ENCODE peak calls at places on chromosomes 1 and 21, in ten cellular contexts. One of them, this sample, is unnamed.

GRCh38 chr1:73065585-73065984 is 783.2 kb upstream of the NEGR1 start:
- DNase-seq in H1: no peak
- DNase-seq in left ventricle myocardium inferior: no peak
- DNase-seq in esophagus squamous epithelium: no peak
- DNase-seq in prostate gland: peak; percentile 7
- DNase-seq in H9: peak; percentile 54
- DNase-seq in GM23338: peak; percentile 73
- DNase-seq in keratinocyte: no peak
- DNase-seq in endodermal cell: peak; percentile 56
- DNase-seq in uterus: no peak
- DNase-seq in this sample: no peak

GRCh38 chr1:182707116-182707515 is 22.7 kb upstream of the RGS8 start:
- DNase-seq in esophagus squamous epithelium: no peak
- DNase-seq in prostate gland: peak; percentile 74
- DNase-seq in keratinocyte: no peak
- DNase-seq in uterus: no peak
- DNase-seq in GM23338: no peak
- DNase-seq in left ventricle myocardium inferior: peak; percentile 51
- DNase-seq in endodermal cell: no peak
- DNase-seq in H9: no peak
- DNase-seq in H1: no peak
- DNase-seq in this sample: no peak

GRCh38 chr1:58003059-58003458 is 543.5 kb downstream of the OMA1 start:
- DNase-seq in uterus: no peak
- DNase-seq in H1: no peak
- DNase-seq in keratinocyte: no peak
- DNase-seq in esophagus squamous epithelium: no peak
- DNase-seq in prostate gland: no peak
- DNase-seq in endodermal cell: no peak
- DNase-seq in H9: no peak
- DNase-seq in GM23338: peak; percentile 67
- DNase-seq in left ventricle myocardium inferior: no peak
- DNase-seq in this sample: no peak

GRCh38 chr1:203033917-203034316 is 7.6 kb downstream of the PPFIA4 start:
- DNase-seq in H1: no peak
- DNase-seq in uterus: no peak
- DNase-seq in esophagus squamous epithelium: no peak
- DNase-seq in left ventricle myocardium inferior: no peak
- DNase-seq in GM23338: no peak
- DNase-seq in keratinocyte: no peak
- DNase-seq in H9: no peak
- DNase-seq in prostate gland: no peak
- DNase-seq in endodermal cell: peak; percentile 25
- DNase-seq in this sample: no peak

GRCh38 chr1:234866007-234866866 is 256.3 kb upstream of the IRF2BP2 start:
- DNase-seq in H9: no peak
- DNase-seq in keratinocyte: no peak
- DNase-seq in H1: no peak
- DNase-seq in esophagus squamous epithelium: no peak
- DNase-seq in prostate gland: no peak
- DNase-seq in uterus: peak; percentile 71
- DNase-seq in GM23338: no peak
- DNase-seq in endodermal cell: peak; percentile 42
- DNase-seq in left ventricle myocardium inferior: no peak
- DNase-seq in this sample: peak; percentile 62

GRCh38 chr1:9846611-9847171 is 22.9 kb upstream of the CLSTN1 start:
- DNase-seq in keratinocyte: no peak
- DNase-seq in H9: peak; percentile 31
- DNase-seq in esophagus squamous epithelium: no peak
- DNase-seq in uterus: no peak
- DNase-seq in GM23338: no peak
- DNase-seq in H1: no peak
- DNase-seq in endodermal cell: peak; percentile 60
- DNase-seq in left ventricle myocardium inferior: no peak
- DNase-seq in prostate gland: no peak
- DNase-seq in this sample: no peak

GRCh38 chr1:9044241-9044640 is 18.0 kb upstream of the SLC2A7 start:
- DNase-seq in H9: no peak
- DNase-seq in endodermal cell: no peak
- DNase-seq in uterus: no peak
- DNase-seq in GM23338: no peak
- DNase-seq in H1: no peak
- DNase-seq in keratinocyte: no peak
- DNase-seq in prostate gland: no peak
- DNase-seq in left ventricle myocardium inferior: no peak
- DNase-seq in esophagus squamous epithelium: no peak
- DNase-seq in this sample: no peak

GRCh38 chr21:15140321-15141019 is 75.7 kb upstream of the NRIP1 start:
- DNase-seq in H9: no peak
- DNase-seq in left ventricle myocardium inferior: no peak
- DNase-seq in GM23338: no peak
- DNase-seq in keratinocyte: no peak
- DNase-seq in esophagus squamous epithelium: no peak
- DNase-seq in prostate gland: no peak
- DNase-seq in endodermal cell: peak; percentile 47
- DNase-seq in H1: no peak
- DNase-seq in uterus: no peak
- DNase-seq in this sample: no peak

GRCh38 chr1:20446796-20447195 is 39.2 kb downstream of the CAMK2N1 start:
- DNase-seq in esophagus squamous epithelium: no peak
- DNase-seq in prostate gland: no peak
- DNase-seq in uterus: no peak
- DNase-seq in keratinocyte: no peak
- DNase-seq in endodermal cell: no peak
- DNase-seq in left ventricle myocardium inferior: no peak
- DNase-seq in H9: no peak
- DNase-seq in H1: no peak
- DNase-seq in GM23338: no peak
- DNase-seq in this sample: no peak

GRCh38 chr21:45535341-45536081 is 6.7 kb downstream of the SLC19A1 start:
- DNase-seq in endodermal cell: peak; percentile 51
- DNase-seq in H9: no peak
- DNase-seq in esophagus squamous epithelium: no peak
- DNase-seq in H1: peak; percentile 41
- DNase-seq in GM23338: no peak
- DNase-seq in uterus: peak; percentile 14
- DNase-seq in keratinocyte: no peak
- DNase-seq in prostate gland: no peak
- DNase-seq in left ventricle myocardium inferior: peak; percentile 24
- DNase-seq in this sample: peak; percentile 17

GRCh38 chr1:152167835-152168534 is 9.0 kb upstream of the RPTN start:
- DNase-seq in H9: no peak
- DNase-seq in prostate gland: peak; percentile 76
- DNase-seq in endodermal cell: no peak
- DNase-seq in esophagus squamous epithelium: no peak
- DNase-seq in GM23338: no peak
- DNase-seq in uterus: no peak
- DNase-seq in H1: no peak
- DNase-seq in keratinocyte: peak; percentile 97
- DNase-seq in left ventricle myocardium inferior: no peak
- DNase-seq in this sample: no peak

GRCh38 chr1:17250601-17251000 is 1.7 kb downstream of the PADI3 start:
- DNase-seq in H9: no peak
- DNase-seq in esophagus squamous epithelium: no peak
- DNase-seq in keratinocyte: peak; percentile 79
- DNase-seq in prostate gland: peak; percentile 30
- DNase-seq in endodermal cell: no peak
- DNase-seq in H1: no peak
- DNase-seq in left ventricle myocardium inferior: no peak
- DNase-seq in uterus: no peak
- DNase-seq in GM23338: no peak
- DNase-seq in this sample: no peak

GRCh38 chr1:33655496-33655895 is 183.1 kb downstream of the ZSCAN20 start:
- DNase-seq in GM23338: no peak
- DNase-seq in endodermal cell: peak; percentile 15
- DNase-seq in keratinocyte: no peak
- DNase-seq in left ventricle myocardium inferior: peak; percentile 58
- DNase-seq in uterus: no peak
- DNase-seq in H1: no peak
- DNase-seq in H9: no peak
- DNase-seq in prostate gland: no peak
- DNase-seq in esophagus squamous epithelium: no peak
- DNase-seq in this sample: no peak

DNA sequence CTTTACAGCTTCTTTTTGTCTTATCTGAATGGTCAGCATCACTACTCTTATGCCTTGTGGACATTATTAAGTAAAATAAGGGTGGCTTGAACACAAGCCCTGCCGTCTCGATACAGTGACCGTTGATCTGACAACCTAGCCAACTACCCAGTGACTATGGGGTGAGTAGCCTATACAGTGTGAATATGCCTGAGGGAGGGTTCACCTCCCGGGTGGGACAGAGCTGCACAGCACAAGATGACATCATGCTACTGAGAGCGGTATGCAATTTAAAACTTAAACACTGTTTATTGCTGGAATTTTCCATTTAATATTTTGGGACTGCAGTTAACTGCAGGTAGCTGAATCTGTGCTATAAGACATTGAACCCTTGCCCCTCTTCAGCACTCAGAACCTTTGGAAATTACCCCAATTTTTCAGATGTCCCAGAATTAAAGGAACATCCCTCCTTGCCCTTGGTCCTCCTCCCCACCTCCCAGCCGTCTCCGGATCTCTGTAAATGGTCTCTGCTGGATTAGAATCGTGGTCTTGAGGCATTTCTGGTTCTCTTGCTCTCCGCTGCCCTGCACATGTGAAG is 618.5 kb downstream of the PTPRU start:
- DNase-seq in prostate gland: no peak
- DNase-seq in left ventricle myocardium inferior: no peak
- DNase-seq in GM23338: no peak
- DNase-seq in H9: no peak
- DNase-seq in keratinocyte: no peak
- DNase-seq in uterus: no peak
- DNase-seq in endodermal cell: no peak
- DNase-seq in H1: no peak
- DNase-seq in esophagus squamous epithelium: no peak
- DNase-seq in this sample: no peak
- H3K4me1 ChIP-seq in prostate gland: no peaks in the 10 kb centered on the region
- H3K4me1 ChIP-seq in left ventricle myocardium inferior: peaks cover 35% of the 10 kb centered on the region
- H3K4me1 ChIP-seq in GM23338: no peaks in the 10 kb centered on the region
- H3K4me1 ChIP-seq in H9: no peaks in the 10 kb centered on the region
- H3K4me1 ChIP-seq in keratinocyte: no peaks in the 10 kb centered on the region
- H3K4me1 ChIP-seq in uterus: no peaks in the 10 kb centered on the region
- H3K4me1 ChIP-seq in endodermal cell: no peaks in the 10 kb centered on the region
- H3K4me1 ChIP-seq in H1: no peaks in the 10 kb centered on the region
- H3K4me1 ChIP-seq in esophagus squamous epithelium: no peaks in the 10 kb centered on the region
- H3K4me1 ChIP-seq in this sample: no peaks in the 10 kb centered on the region

GRCh38 chr1:153232553-153232952 is 15.2 kb downstream of the PRR9 start:
- DNase-seq in esophagus squamous epithelium: no peak
- DNase-seq in keratinocyte: no peak
- DNase-seq in left ventricle myocardium inferior: no peak
- DNase-seq in GM23338: no peak
- DNase-seq in uterus: no peak
- DNase-seq in H9: no peak
- DNase-seq in endodermal cell: no peak
- DNase-seq in prostate gland: no peak
- DNase-seq in H1: no peak
- DNase-seq in this sample: no peak

GRCh38 chr1:153242160-153242559 is 17.3 kb upstream of the LORICRIN start:
- DNase-seq in keratinocyte: no peak
- DNase-seq in esophagus squamous epithelium: no peak
- DNase-seq in prostate gland: no peak
- DNase-seq in H9: no peak
- DNase-seq in GM23338: no peak
- DNase-seq in endodermal cell: no peak
- DNase-seq in left ventricle myocardium inferior: no peak
- DNase-seq in H1: no peak
- DNase-seq in uterus: no peak
- DNase-seq in this sample: no peak

GRCh38 chr1:153233448-153233847 is 16.1 kb downstream of the PRR9 start:
- DNase-seq in keratinocyte: no peak
- DNase-seq in esophagus squamous epithelium: no peak
- DNase-seq in uterus: no peak
- DNase-seq in H1: no peak
- DNase-seq in left ventricle myocardium inferior: no peak
- DNase-seq in H9: no peak
- DNase-seq in endodermal cell: no peak
- DNase-seq in prostate gland: no peak
- DNase-seq in GM23338: no peak
- DNase-seq in this sample: no peak

GRCh38 chr1:153238536-153238935 is 21.0 kb upstream of the LORICRIN start:
- DNase-seq in H9: no peak
- DNase-seq in uterus: no peak
- DNase-seq in prostate gland: no peak
- DNase-seq in esophagus squamous epithelium: no peak
- DNase-seq in endodermal cell: peak; percentile 42
- DNase-seq in H1: no peak
- DNase-seq in GM23338: peak; percentile 51
- DNase-seq in keratinocyte: no peak
- DNase-seq in left ventricle myocardium inferior: no peak
- DNase-seq in this sample: no peak
- TF ChIP-seq CTCF in H9: peak; percentile 53
- TF ChIP-seq CTCF in uterus: no peak
- TF ChIP-seq CTCF in prostate gland: no peak
- TF ChIP-seq CTCF in esophagus squamous epithelium: peak; percentile 12
- TF ChIP-seq CTCF in endodermal cell: peak; percentile 68
- TF ChIP-seq CTCF in H1: peak; percentile 59
- TF ChIP-seq CTCF in GM23338: peak; percentile 47
- TF ChIP-seq CTCF in keratinocyte: peak; percentile 65
- TF ChIP-seq CTCF in left ventricle myocardium inferior: no peak
- TF ChIP-seq CTCF in this sample: no peak

GRCh38 chr1:186306533-186306932 is 68.5 kb downstream of the TPR start:
- DNase-seq in prostate gland: no peak
- DNase-seq in esophagus squamous epithelium: no peak
- DNase-seq in H9: no peak
- DNase-seq in left ventricle myocardium inferior: no peak
- DNase-seq in GM23338: no peak
- DNase-seq in endodermal cell: no peak
- DNase-seq in keratinocyte: no peak
- DNase-seq in uterus: no peak
- DNase-seq in H1: no peak
- DNase-seq in this sample: no peak
- H3K27ac ChIP-seq in prostate gland: no peak overlapping the region
- H3K27ac ChIP-seq in esophagus squamous epithelium: no peak overlapping the region
- H3K27ac ChIP-seq in H9: no peak overlapping the region
- H3K27ac ChIP-seq in left ventricle myocardium inferior: no peak overlapping the region
- H3K27ac ChIP-seq in GM23338: no peak overlapping the region
- H3K27ac ChIP-seq in endodermal cell: no peak overlapping the region
- H3K27ac ChIP-seq in keratinocyte: no peak overlapping the region
- H3K27ac ChIP-seq in uterus: no peak overlapping the region
- H3K27ac ChIP-seq in H1: no peak overlapping the region
- H3K27ac ChIP-seq in this sample: no peak overlapping the region

DNA sequence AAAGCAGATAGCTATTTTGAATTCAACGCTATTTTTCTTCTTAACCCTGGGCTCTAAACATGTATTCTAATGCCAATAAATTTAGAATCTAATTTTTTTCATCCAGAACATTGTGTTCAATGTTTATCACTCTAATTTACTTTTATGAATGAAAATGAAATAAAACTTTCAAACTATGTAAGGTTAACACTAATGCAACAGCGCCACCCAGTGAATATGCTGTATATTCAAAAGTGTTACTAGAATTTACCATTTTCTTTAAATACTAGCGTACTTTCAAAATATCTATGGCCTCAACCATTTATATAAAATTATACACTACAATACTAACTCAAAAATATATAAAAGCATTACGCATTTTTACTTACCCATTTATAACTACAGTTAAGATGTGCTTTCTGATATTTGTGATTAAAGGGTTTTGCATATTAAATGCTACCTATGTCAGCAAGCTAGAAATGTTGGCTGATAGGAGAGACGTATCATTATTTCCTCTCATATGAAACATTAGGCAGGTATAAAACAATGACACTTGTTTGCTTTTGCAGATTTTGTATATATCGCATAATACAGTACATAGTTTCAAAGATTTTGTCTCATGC is 5.9 kb upstream of the NUF2 start:
- DNase-seq in uterus: peak; percentile 24
- DNase-seq in H9: no peak
- DNase-seq in esophagus squamous epithelium: no peak
- DNase-seq in prostate gland: no peak
- DNase-seq in endodermal cell: peak; percentile 58
- DNase-seq in left ventricle myocardium inferior: no peak
- DNase-seq in keratinocyte: no peak
- DNase-seq in H1: no peak
- DNase-seq in GM23338: peak; percentile 68
- DNase-seq in this sample: no peak
- H3K4me1 ChIP-seq in uterus: no peaks in the 10 kb centered on the region
- H3K4me1 ChIP-seq in H9: no peaks in the 10 kb centered on the region
- H3K4me1 ChIP-seq in esophagus squamous epithelium: no peaks in the 10 kb centered on the region
- H3K4me1 ChIP-seq in prostate gland: no peaks in the 10 kb centered on the region
- H3K4me1 ChIP-seq in endodermal cell: peaks cover 6% of the 10 kb centered on the region
- H3K4me1 ChIP-seq in left ventricle myocardium inferior: peaks cover 8% of the 10 kb centered on the region
- H3K4me1 ChIP-seq in keratinocyte: no peaks in the 10 kb centered on the region
- H3K4me1 ChIP-seq in H1: peaks cover 1% of the 10 kb centered on the region
- H3K4me1 ChIP-seq in GM23338: no peaks in the 10 kb centered on the region
- H3K4me1 ChIP-seq in this sample: peaks cover 8% of the 10 kb centered on the region